ENCODE peak calls at places on chromosome 9, in five cellular contexts. One of them, this sample, is unnamed.

GRCh38 chr9:87290241-87290700 is 207.4 kb upstream of the DAPK1 start:
- DNase-seq in GM12878: no peak
- DNase-seq in HepG2: no peak
- DNase-seq in K562: no peak
- DNase-seq in GM23338: peak; percentile 31
- DNase-seq in this sample: no peak

GRCh38 chr9:113712053-113712452 is 164.1 kb upstream of the ZNF618 start:
- DNase-seq in GM12878: no peak
- DNase-seq in HepG2: no peak
- DNase-seq in K562: no peak
- DNase-seq in GM23338: no peak
- DNase-seq in this sample: peak; percentile 14

GRCh38 chr9:136666364-136667216 is 3.9 kb downstream of the EGFL7 start:
- DNase-seq in GM12878: no peak
- DNase-seq in HepG2: no peak
- DNase-seq in K562: no peak
- DNase-seq in GM23338: peak; percentile 37
- DNase-seq in this sample: no peak

GRCh38 chr9:3490957-3491356 is 34.8 kb downstream of the RFX3 start:
- DNase-seq in GM12878: no peak
- DNase-seq in HepG2: no peak
- DNase-seq in K562: no peak
- DNase-seq in GM23338: no peak
- DNase-seq in this sample: no peak

GRCh38 chr9:136606687-136607333 is 55.9 kb upstream of the EGFL7 start:
- DNase-seq in GM12878: no peak
- DNase-seq in HepG2: no peak
- DNase-seq in K562: no peak
- DNase-seq in GM23338: no peak
- DNase-seq in this sample: no peak

GRCh38 chr9:108133680-108134079 is 644.1 kb upstream of the KLF4 start:
- DNase-seq in GM12878: no peak
- DNase-seq in HepG2: no peak
- DNase-seq in K562: no peak
- DNase-seq in GM23338: no peak
- DNase-seq in this sample: no peak

GRCh38 chr9:109035684-109036423 is 22.6 kb upstream of the CTNNAL1 start:
- DNase-seq in GM12878: no peak
- DNase-seq in HepG2: peak; percentile 90
- DNase-seq in K562: no peak
- DNase-seq in GM23338: no peak
- DNase-seq in this sample: peak; percentile 50

GRCh38 chr9:101625871-101626270 is 31.1 kb upstream of the PPP3R2 start:
- DNase-seq in GM12878: no peak
- DNase-seq in HepG2: no peak
- DNase-seq in K562: no peak
- DNase-seq in GM23338: no peak
- DNase-seq in this sample: no peak

GRCh38 chr9:93305497-93306020 is 121.6 kb downstream of the WNK2 start:
- DNase-seq in GM12878: no peak
- DNase-seq in HepG2: no peak
- DNase-seq in K562: no peak
- DNase-seq in GM23338: no peak
- DNase-seq in this sample: no peak

GRCh38 chr9:97770808-97771372 is 73.8 kb upstream of the XPA start:
- DNase-seq in GM12878: no peak
- DNase-seq in HepG2: no peak
- DNase-seq in K562: no peak
- DNase-seq in GM23338: no peak
- DNase-seq in this sample: no peak

GRCh38 chr9:99134893-99135341 is 30.0 kb downstream of the TGFBR1 start:
- DNase-seq in GM12878: peak; percentile 36
- DNase-seq in HepG2: no peak
- DNase-seq in K562: no peak
- DNase-seq in GM23338: no peak
- DNase-seq in this sample: no peak

GRCh38 chr9:106797299-106797698 is 65.7 kb upstream of the ZNF462 start:
- DNase-seq in GM12878: no peak
- DNase-seq in HepG2: no peak
- DNase-seq in K562: no peak
- DNase-seq in GM23338: no peak
- DNase-seq in this sample: peak; percentile 1

GRCh38 chr9:8660383-8660782 is 860.8 kb upstream of the DMAC1 start:
- DNase-seq in GM12878: no peak
- DNase-seq in HepG2: no peak
- DNase-seq in K562: no peak
- DNase-seq in GM23338: no peak
- DNase-seq in this sample: no peak

GRCh38 chr9:24552526-24552925 is 6.8 kb upstream of the IZUMO3 start:
- DNase-seq in GM12878: no peak
- DNase-seq in HepG2: no peak
- DNase-seq in K562: no peak
- DNase-seq in GM23338: no peak
- DNase-seq in this sample: no peak

GRCh38 chr9:98943682-98944129 is at the start of gene COL15A1:
- DNase-seq in GM12878: no peak
- DNase-seq in HepG2: no peak
- DNase-seq in K562: peak; percentile 86
- DNase-seq in GM23338: peak; percentile 75
- DNase-seq in this sample: peak; percentile 9

GRCh38 chr9:83027153-83027867 is 35.6 kb downstream of the RASEF start:
- DNase-seq in GM12878: no peak
- DNase-seq in HepG2: peak; percentile 7
- DNase-seq in K562: no peak
- DNase-seq in GM23338: no peak
- DNase-seq in this sample: peak; percentile 88

GRCh38 chr9:37191403-37192089 is 71.2 kb downstream of the ZCCHC7 start:
- DNase-seq in GM12878: no peak
- DNase-seq in HepG2: no peak
- DNase-seq in K562: no peak
- DNase-seq in GM23338: peak; percentile 37
- DNase-seq in this sample: no peak

GRCh38 chr9:105694848-105695581 is 674 bp downstream of the TMEM38B start:
- DNase-seq in GM12878: peak; percentile 30
- DNase-seq in HepG2: peak; percentile 50
- DNase-seq in K562: peak; percentile 73
- DNase-seq in GM23338: peak; percentile 80
- DNase-seq in this sample: peak; percentile 51

GRCh38 chr9:116165912-116166311 is 12.3 kb downstream of the PAPPA start:
- DNase-seq in GM12878: no peak
- DNase-seq in HepG2: no peak
- DNase-seq in K562: no peak
- DNase-seq in GM23338: no peak
- DNase-seq in this sample: no peak

GRCh38 chr9:34578241-34579096 is 11.1 kb downstream of the CNTFR start:
- DNase-seq in GM12878: no peak
- DNase-seq in HepG2: no peak
- DNase-seq in K562: no peak
- DNase-seq in GM23338: peak; percentile 75
- DNase-seq in this sample: no peak

GRCh38 chr9:72428329-72428728 is 63.3 kb upstream of the ZFAND5 start:
- DNase-seq in GM12878: no peak
- DNase-seq in HepG2: no peak
- DNase-seq in K562: no peak
- DNase-seq in GM23338: no peak
- DNase-seq in this sample: no peak

GRCh38 chr9:114419796-114420195 is 32.0 kb upstream of the AKNA start:
- DNase-seq in GM12878: no peak
- DNase-seq in HepG2: no peak
- DNase-seq in K562: no peak
- DNase-seq in GM23338: no peak
- DNase-seq in this sample: no peak

GRCh38 chr9:137305788-137306545 is 3.9 kb upstream of the NRARP start:
- DNase-seq in GM12878: no peak
- DNase-seq in HepG2: no peak
- DNase-seq in K562: no peak
- DNase-seq in GM23338: no peak
- DNase-seq in this sample: no peak

GRCh38 chr9:131271506-131271931 is 4.8 kb downstream of the FAM78A start:
- DNase-seq in GM12878: no peak
- DNase-seq in HepG2: no peak
- DNase-seq in K562: peak; percentile 68
- DNase-seq in GM23338: no peak
- DNase-seq in this sample: no peak

GRCh38 chr9:119026120-119026519 is 343.1 kb downstream of the BRINP1 start:
- DNase-seq in GM12878: no peak
- DNase-seq in HepG2: no peak
- DNase-seq in K562: no peak
- DNase-seq in GM23338: no peak
- DNase-seq in this sample: no peak

GRCh38 chr9:94952553-94953373 is 226.3 kb downstream of the AOPEP start:
- DNase-seq in GM12878: peak; percentile 26
- DNase-seq in HepG2: no peak
- DNase-seq in K562: no peak
- DNase-seq in GM23338: no peak
- DNase-seq in this sample: no peak

GRCh38 chr9:121282309-121283071 is 14.5 kb downstream of the GSN start:
- DNase-seq in GM12878: no peak
- DNase-seq in HepG2: no peak
- DNase-seq in K562: no peak
- DNase-seq in GM23338: no peak
- DNase-seq in this sample: no peak

GRCh38 chr9:89010056-89010455 is 18.8 kb downstream of the S1PR3 start:
- DNase-seq in GM12878: no peak
- DNase-seq in HepG2: no peak
- DNase-seq in K562: no peak
- DNase-seq in GM23338: no peak
- DNase-seq in this sample: no peak

GRCh38 chr9:81268048-81268447 is 421.3 kb downstream of the TLE1 start:
- DNase-seq in GM12878: no peak
- DNase-seq in HepG2: no peak
- DNase-seq in K562: no peak
- DNase-seq in GM23338: no peak
- DNase-seq in this sample: no peak

GRCh38 chr9:81264516-81264915 is 424.8 kb downstream of the TLE1 start:
- DNase-seq in GM12878: no peak
- DNase-seq in HepG2: no peak
- DNase-seq in K562: no peak
- DNase-seq in GM23338: no peak
- DNase-seq in this sample: no peak

GRCh38 chr9:81266674-81267073 is 422.7 kb downstream of the TLE1 start:
- DNase-seq in GM12878: no peak
- DNase-seq in HepG2: no peak
- DNase-seq in K562: no peak
- DNase-seq in GM23338: no peak
- DNase-seq in this sample: no peak

GRCh38 chr9:81266086-81266485 is 423.3 kb downstream of the TLE1 start:
- DNase-seq in GM12878: no peak
- DNase-seq in HepG2: no peak
- DNase-seq in K562: no peak
- DNase-seq in GM23338: no peak
- DNase-seq in this sample: no peak
- TF ChIP-seq JUNB in GM12878: no peak
- TF ChIP-seq JUNB in HepG2: no peak
- TF ChIP-seq JUNB in K562: no peak
- TF ChIP-seq JUNB in GM23338: no peak
- TF ChIP-seq JUNB in this sample: no peak

GRCh38 chr9:128912270-128912853 is 8.4 kb upstream of the PHYHD1 start:
- DNase-seq in GM12878: no peak
- DNase-seq in HepG2: peak; percentile 91
- DNase-seq in K562: no peak
- DNase-seq in GM23338: peak; percentile 53
- DNase-seq in this sample: peak; percentile 93

GRCh38 chr9:128909859-128910258 is 10.9 kb upstream of the PHYHD1 start:
- DNase-seq in GM12878: no peak
- DNase-seq in HepG2: no peak
- DNase-seq in K562: no peak
- DNase-seq in GM23338: no peak
- DNase-seq in this sample: no peak

GRCh38 chr9:128913048-128913900 is 7.5 kb upstream of the PHYHD1 start:
- DNase-seq in GM12878: no peak
- DNase-seq in HepG2: no peak
- DNase-seq in K562: peak; percentile 61
- DNase-seq in GM23338: no peak
- DNase-seq in this sample: no peak

GRCh38 chr9:128911529-128912035 is 9.2 kb upstream of the PHYHD1 start:
- DNase-seq in GM12878: no peak
- DNase-seq in HepG2: peak; percentile 80
- DNase-seq in K562: peak; percentile 45
- DNase-seq in GM23338: peak; percentile 28
- DNase-seq in this sample: peak; percentile 65

GRCh38 chr9:128910906-128911305 is 9.9 kb upstream of the PHYHD1 start:
- DNase-seq in GM12878: no peak
- DNase-seq in HepG2: no peak
- DNase-seq in K562: no peak
- DNase-seq in GM23338: no peak
- DNase-seq in this sample: no peak
- H3K4me2 ChIP-seq in GM12878: no peak overlapping the region
- H3K4me2 ChIP-seq in HepG2: no peak overlapping the region
- H3K4me2 ChIP-seq in K562: no peak overlapping the region
- H3K4me2 ChIP-seq in GM23338: peak overlapping the region; percentile 64
- H3K4me2 ChIP-seq in this sample: peak overlapping the region; percentile 79

DNA sequence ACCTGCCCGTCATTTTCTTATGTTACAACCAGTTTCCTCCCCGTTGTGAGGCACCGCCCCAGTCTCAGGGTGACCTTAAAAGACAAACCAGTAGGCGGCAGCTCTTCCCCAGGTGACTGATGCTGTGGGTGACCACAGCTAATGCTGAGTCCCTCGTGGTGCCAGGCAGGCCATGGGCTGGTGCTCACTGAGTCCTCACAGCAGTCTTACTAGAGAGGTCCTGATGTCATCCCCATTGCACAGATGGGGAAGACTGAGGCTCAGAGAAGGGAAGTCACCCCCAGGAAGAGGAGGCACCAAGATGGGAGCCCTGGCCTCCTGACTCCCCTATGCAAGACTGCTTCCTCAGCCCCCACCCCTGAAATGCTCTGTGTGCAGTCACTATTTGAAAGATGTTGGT is 978 bp downstream of the CFAP157 start:
- DNase-seq in GM12878: no peak
- DNase-seq in HepG2: peak; percentile 12
- DNase-seq in K562: peak; percentile 39
- DNase-seq in GM23338: peak; percentile 68
- DNase-seq in this sample: no peak
- H3K4me1 ChIP-seq in GM12878: peaks cover 3% of the 10 kb centered on the region
- H3K4me1 ChIP-seq in HepG2: peaks cover 28% of the 10 kb centered on the region
- H3K4me1 ChIP-seq in K562: peaks cover 40% of the 10 kb centered on the region
- H3K4me1 ChIP-seq in GM23338: peaks cover 15% of the 10 kb centered on the region
- H3K4me1 ChIP-seq in this sample: no peaks in the 10 kb centered on the region

GRCh38 chr9:79573697-79573976 is 1.9 kb downstream of the TLE4 start:
- DNase-seq in GM12878: no peak
- DNase-seq in HepG2: no peak
- DNase-seq in K562: no peak
- DNase-seq in GM23338: no peak
- DNase-seq in this sample: no peak

GRCh38 chr9:79572032-79572890 is 496 bp downstream of the TLE4 start:
- DNase-seq in GM12878: no peak
- DNase-seq in HepG2: no peak
- DNase-seq in K562: peak; percentile 16
- DNase-seq in GM23338: peak; percentile 63
- DNase-seq in this sample: peak; percentile 33

GRCh38 chr9:79574166-79574565 is 2.4 kb downstream of the TLE4 start:
- DNase-seq in GM12878: no peak
- DNase-seq in HepG2: no peak
- DNase-seq in K562: no peak
- DNase-seq in GM23338: no peak
- DNase-seq in this sample: no peak

GRCh38 chr9:79571309-79572031 is at the start of gene TLE4:
- DNase-seq in GM12878: peak; percentile 100
- DNase-seq in HepG2: peak; percentile 96
- DNase-seq in K562: peak; percentile 77
- DNase-seq in GM23338: peak; percentile 100
- DNase-seq in this sample: peak; percentile 93

GRCh38 chr9:79572891-79573696 is 1.3 kb downstream of the TLE4 start:
- DNase-seq in GM12878: no peak
- DNase-seq in HepG2: no peak
- DNase-seq in K562: peak; percentile 26
- DNase-seq in GM23338: peak; percentile 47
- DNase-seq in this sample: peak; percentile 4
- TF ChIP-seq JUNB in GM12878: no peak
- TF ChIP-seq JUNB in HepG2: no peak
- TF ChIP-seq JUNB in K562: no peak
- TF ChIP-seq JUNB in GM23338: no peak
- TF ChIP-seq JUNB in this sample: no peak

This sample was measured in A549.